ENCODE peak calls at places on chromosome 22, in five cellular contexts. One of them, this sample, is unnamed.

GRCh38 chr22:28548411-28548810 is 131.2 kb downstream of the TTC28 start:
- DNase-seq in head of caudate nucleus: no peak
- DNase-seq in astrocyte of the spinal cord: no peak
- DNase-seq in iPS DF 19.7: no peak
- DNase-seq in smooth muscle cell of the brain vasculature: no peak
- DNase-seq in this sample: no peak

GRCh38 chr22:46063861-46064235 is 86.5 kb upstream of the PPARA start:
- DNase-seq in head of caudate nucleus: peak
- DNase-seq in smooth muscle cell of the brain vasculature: no peak
- DNase-seq in astrocyte of the spinal cord: no peak
- DNase-seq in iPS DF 19.7: no peak
- DNase-seq in this sample: no peak

GRCh38 chr22:31185056-31185455 is 25.1 kb downstream of the RNF185 start:
- DNase-seq in astrocyte of the spinal cord: peak
- DNase-seq in head of caudate nucleus: no peak
- DNase-seq in iPS DF 19.7: no peak
- DNase-seq in smooth muscle cell of the brain vasculature: no peak
- DNase-seq in this sample: no peak

GRCh38 chr22:43535336-43535735 is 123.5 kb downstream of the MPPED1 start:
- DNase-seq in iPS DF 19.7: no peak
- DNase-seq in head of caudate nucleus: no peak
- DNase-seq in smooth muscle cell of the brain vasculature: no peak
- DNase-seq in astrocyte of the spinal cord: no peak
- DNase-seq in this sample: no peak

GRCh38 chr22:31259798-31260473 is 32.4 kb downstream of the PIK3IP1 start:
- DNase-seq in head of caudate nucleus: no peak
- DNase-seq in smooth muscle cell of the brain vasculature: no peak
- DNase-seq in iPS DF 19.7: no peak
- DNase-seq in astrocyte of the spinal cord: no peak
- DNase-seq in this sample: no peak

GRCh38 chr22:30697975-30698374 is 3.3 kb downstream of the OSBP2 start:
- DNase-seq in astrocyte of the spinal cord: no peak
- DNase-seq in iPS DF 19.7: no peak
- DNase-seq in smooth muscle cell of the brain vasculature: no peak
- DNase-seq in head of caudate nucleus: no peak
- DNase-seq in this sample: no peak

GRCh38 chr22:21000215-21000986 is 1.5 kb downstream of the THAP7 start:
- DNase-seq in head of caudate nucleus: no peak
- DNase-seq in smooth muscle cell of the brain vasculature: no peak
- DNase-seq in astrocyte of the spinal cord: no peak
- DNase-seq in iPS DF 19.7: no peak
- DNase-seq in this sample: no peak

GRCh38 chr22:17576475-17576874 is 13.2 kb downstream of the SLC25A18 start:
- DNase-seq in iPS DF 19.7: no peak
- DNase-seq in head of caudate nucleus: no peak
- DNase-seq in astrocyte of the spinal cord: peak
- DNase-seq in smooth muscle cell of the brain vasculature: no peak
- DNase-seq in this sample: no peak

GRCh38 chr22:19174106-19175025 is 4.2 kb downstream of the SLC25A1 start:
- DNase-seq in head of caudate nucleus: no peak
- DNase-seq in smooth muscle cell of the brain vasculature: peak
- DNase-seq in astrocyte of the spinal cord: peak
- DNase-seq in iPS DF 19.7: no peak
- DNase-seq in this sample: no peak